ENCODE peak calls at places on chromosome X, in ten cellular contexts. B, K, U, O, E, G, L, D, H and Z are unnamed samples.

GRCh38 chrX:153935326-153935851 is 552 bp upstream of the NAA10 start:
- DNase-seq in B (no peak), K (no peak), U (no peak), O (no peak), E (no peak), G (no peak), L (no peak), D (no peak), H (no peak), Z (no peak)

GRCh38 chrX:38577738-38578137 is 16.4 kb downstream of the TSPAN7 start:
- DNase-seq in B (no peak), K (no peak), U (no peak), O (no peak), E (no peak), G (no peak), L (no peak), D (no peak), H (no peak), Z (no peak)

GRCh38 chrX:138748480-138748879 is 37.0 kb upstream of the FGF13 start:
- DNase-seq in B (no peak), K (no peak), U (peak), O (no peak), E (no peak), G (no peak), L (peak), D (peak), H (no peak), Z (no peak)

GRCh38 chrX:106036716-106037115 is 1.8 kb downstream of the SERPINA7 start:
- DNase-seq in B (no peak), K (no peak), U (no peak), O (no peak), E (no peak), G (no peak), L (no peak), D (no peak), H (no peak), Z (no peak)

GRCh38 chrX:16160729-16161128 is 6.6 kb upstream of the MAGEB17 start:
- DNase-seq in B (peak), K (no peak), U (peak), O (no peak), E (no peak), G (no peak), L (no peak), D (peak), H (no peak), Z (no peak)

GRCh38 chrX:154660506-154660905 is 7.1 kb upstream of the CTAG2 start:
- DNase-seq in B (no peak), K (no peak), U (no peak), O (no peak), E (no peak), G (no peak), L (no peak), D (no peak), H (no peak), Z (no peak)

GRCh38 chrX:16445166-16445752 is 204.7 kb upstream of the S100G start:
- DNase-seq in B (no peak), K (peak), U (peak), O (no peak), E (no peak), G (peak), L (peak), D (peak), H (no peak), Z (peak)

GRCh38 chrX:130091976-130092522 is 18.2 kb downstream of the ELF4 start:
- DNase-seq in B (no peak), K (peak), U (no peak), O (peak), E (no peak), G (no peak), L (peak), D (no peak), H (peak), Z (no peak)

GRCh38 chrX:66680451-66680850 is 41.6 kb upstream of the EDA2R start:
- DNase-seq in B (no peak), K (no peak), U (peak), O (no peak), E (no peak), G (no peak), L (no peak), D (peak), H (no peak), Z (no peak)

GRCh38 chrX:131081772-131082755 is 23.9 kb downstream of the ARHGAP36 start:
- DNase-seq in B (no peak), K (no peak), U (no peak), O (no peak), E (no peak), G (no peak), L (no peak), D (no peak), H (no peak), Z (no peak)

GRCh38 chrX:101749436-101749835 is 89.8 kb upstream of the ARMCX2 start:
- DNase-seq in B (no peak), K (no peak), U (peak), O (no peak), E (no peak), G (no peak), L (no peak), D (peak), H (no peak), Z (no peak)

GRCh38 chrX:33339219-33339618 is 127.9 kb upstream of the DMD start:
- DNase-seq in B (no peak), K (no peak), U (no peak), O (no peak), E (no peak), G (no peak), L (no peak), D (peak), H (no peak), Z (no peak)

GRCh38 chrX:42466706-42467105 is 311.3 kb downstream of the PPP1R2C start:
- DNase-seq in B (no peak), K (no peak), U (no peak), O (no peak), E (no peak), G (no peak), L (no peak), D (peak), H (no peak), Z (no peak)

GRCh38 chrX:11341274-11342256 is 48.4 kb downstream of the AMELX start:
- DNase-seq in B (peak), K (no peak), U (peak), O (peak), E (no peak), G (peak), L (peak), D (peak), H (peak), Z (peak)

GRCh38 chrX:44974462-44974861 is 101.5 kb downstream of the KDM6A start:
- DNase-seq in B (no peak), K (no peak), U (peak), O (no peak), E (no peak), G (no peak), L (no peak), D (peak), H (no peak), Z (no peak)

GRCh38 chrX:41909068-41909467 is 14.3 kb downstream of the CASK start:
- DNase-seq in B (no peak), K (no peak), U (no peak), O (no peak), E (no peak), G (no peak), L (no peak), D (no peak), H (no peak), Z (no peak)

GRCh38 chrX:129612396-129612795 is 42.4 kb downstream of the APLN start:
- DNase-seq in B (no peak), K (no peak), U (no peak), O (no peak), E (no peak), G (no peak), L (no peak), D (no peak), H (no peak), Z (no peak)

GRCh38 chrX:53682885-53683555 is 3.5 kb downstream of the HUWE1 start:
- DNase-seq in B (no peak), K (peak), U (peak), O (no peak), E (no peak), G (no peak), L (peak), D (peak), H (no peak), Z (peak)

GRCh38 chrX:120450163-120450562 is 18.9 kb downstream of the LAMP2 start:
- DNase-seq in B (no peak), K (no peak), U (no peak), O (no peak), E (no peak), G (no peak), L (no peak), D (no peak), H (no peak), Z (no peak)

GRCh38 chrX:120446503-120446902 is 22.6 kb downstream of the LAMP2 start:
- DNase-seq in B (no peak), K (no peak), U (peak), O (no peak), E (no peak), G (no peak), L (no peak), D (peak), H (no peak), Z (no peak)

GRCh38 chrX:120453985-120454384 is 15.1 kb downstream of the LAMP2 start:
- DNase-seq in B (no peak), K (no peak), U (no peak), O (no peak), E (no peak), G (no peak), L (no peak), D (peak), H (no peak), Z (no peak)

GRCh38 chrX:120456973-120457372 is 12.1 kb downstream of the LAMP2 start:
- DNase-seq in B (no peak), K (no peak), U (peak), O (no peak), E (no peak), G (no peak), L (peak), D (peak), H (no peak), Z (no peak)

DNA sequence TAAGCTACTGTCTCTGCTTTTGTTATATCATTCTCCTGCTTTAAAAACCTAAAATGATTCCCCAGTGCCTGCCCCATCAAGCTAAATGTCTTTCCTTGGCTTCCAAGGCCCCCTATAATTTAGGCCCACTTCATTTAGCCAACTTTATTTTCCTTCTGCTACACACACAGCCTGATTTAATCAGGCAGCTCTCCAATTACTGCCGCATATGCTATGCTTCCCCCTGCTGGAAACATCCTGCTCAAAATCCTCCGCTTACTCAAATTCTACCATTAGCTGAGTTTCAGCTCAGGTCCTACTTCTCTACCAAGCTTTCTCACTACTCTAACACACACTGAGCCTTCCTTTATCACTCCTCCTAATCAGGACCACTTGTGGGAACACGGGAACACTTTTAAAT is 17.0 kb downstream of the LAMP2 start:
- DNase-seq in B (no peak), K (no peak), U (peak), O (no peak), E (no peak), G (no peak), L (peak), D (peak), H (no peak), Z (no peak)
- TF ChIP-seq CTCF in B (peak), K (no peak), U (peak), O (no peak), E (no peak), G (peak), L (no peak), D (peak), H (no peak), Z (peak)

DNA sequence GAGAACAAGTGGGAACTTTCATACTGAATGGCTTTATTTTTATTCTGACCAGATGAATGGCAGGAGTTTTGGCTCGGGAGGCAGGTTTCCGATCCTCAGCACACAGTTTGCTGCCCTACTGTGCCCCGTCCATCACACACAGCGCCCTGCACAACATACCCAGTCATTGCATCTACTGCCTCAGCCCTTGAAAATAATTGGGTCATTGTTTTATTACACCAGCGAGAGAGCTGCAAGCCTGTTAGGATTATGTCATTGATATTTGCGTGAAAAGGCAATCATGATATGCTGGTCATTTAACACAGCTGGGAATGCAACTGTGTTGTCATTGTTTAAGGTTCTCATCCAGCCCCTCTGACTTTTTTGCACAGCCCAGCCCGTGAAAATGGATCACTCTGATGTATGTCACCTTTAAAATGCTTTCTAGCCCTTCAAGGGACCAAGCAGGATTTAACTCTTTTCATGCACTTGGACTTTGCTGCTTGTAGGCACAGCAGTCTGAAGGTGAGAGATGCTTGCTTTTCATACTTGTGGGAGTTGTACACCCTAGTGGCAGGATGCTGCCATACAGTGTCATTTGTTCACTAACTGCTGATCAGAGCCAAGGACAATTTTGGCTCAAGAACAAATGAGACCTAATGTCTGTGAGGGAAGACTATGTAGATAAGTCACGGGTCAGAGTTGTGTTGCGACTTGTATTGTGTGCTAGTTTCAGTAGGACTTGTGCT is 62.3 kb downstream of the RTL9 start:
- DNase-seq in B (no peak), K (peak), U (no peak), O (no peak), E (no peak), G (no peak), L (no peak), D (peak), H (no peak), Z (no peak)
- TF ChIP-seq CTCF in B (peak), K (peak), U (peak), O (no peak), E (no peak), G (peak), L (no peak), D (peak), H (no peak), Z (no peak)

GRCh38 chrX:71147496-71148277 is 3.0 kb downstream of the NLGN3 start:
- DNase-seq in B (no peak), K (no peak), U (no peak), O (no peak), E (no peak), G (no peak), L (peak), D (no peak), H (no peak), Z (no peak)
- TF ChIP-seq CTCF in B (no peak), K (no peak), U (no peak), O (no peak), E (no peak), G (no peak), L (no peak), D (no peak), H (no peak), Z (no peak)

GRCh38 chrX:50450324-50450723 is 20.3 kb downstream of the DGKK start:
- DNase-seq in B (no peak), K (no peak), U (no peak), O (no peak), E (no peak), G (no peak), L (no peak), D (no peak), H (no peak), Z (no peak)

GRCh38 chrX:50442426-50443116 is 28.1 kb downstream of the DGKK start:
- DNase-seq in B (no peak), K (no peak), U (no peak), O (no peak), E (no peak), G (no peak), L (no peak), D (no peak), H (no peak), Z (no peak)

GRCh38 chrX:50452782-50453181 is 17.8 kb downstream of the DGKK start:
- DNase-seq in B (no peak), K (no peak), U (no peak), O (no peak), E (no peak), G (no peak), L (no peak), D (no peak), H (no peak), Z (no peak)

GRCh38 chrX:50447535-50447934 is 23.1 kb downstream of the DGKK start:
- DNase-seq in B (no peak), K (no peak), U (no peak), O (no peak), E (no peak), G (no peak), L (no peak), D (no peak), H (no peak), Z (no peak)

DNA sequence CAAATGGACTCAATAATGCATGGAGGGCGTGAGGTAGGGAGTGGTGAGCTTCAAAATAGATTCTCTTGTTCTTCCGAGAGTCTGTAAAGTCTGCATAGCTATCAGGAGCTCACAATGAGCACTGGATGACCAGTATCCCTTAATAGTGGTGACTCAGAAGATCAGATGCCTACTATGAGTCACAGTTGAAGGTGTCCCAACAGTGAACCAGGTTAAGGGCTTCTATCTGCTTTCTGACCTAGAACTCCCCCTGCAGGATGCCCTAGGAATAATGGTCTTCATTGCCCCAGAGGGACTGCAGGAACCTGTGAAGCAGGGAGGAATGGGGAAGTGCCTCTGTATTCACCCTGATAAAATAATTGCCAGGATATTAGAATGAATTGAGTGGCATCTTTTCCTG is 22.1 kb downstream of the DGKK start:
- DNase-seq in B (peak), K (no peak), U (no peak), O (no peak), E (no peak), G (no peak), L (peak), D (peak), H (no peak), Z (no peak)
- TF ChIP-seq CTCF in B (peak), K (no peak), U (no peak), O (no peak), E (no peak), G (no peak), L (peak), D (peak), H (no peak), Z (no peak)

GRCh38 chrX:107485019-107485418 is 35.6 kb downstream of the FRMPD3 start:
- DNase-seq in B (no peak), K (no peak), U (peak), O (no peak), E (no peak), G (no peak), L (no peak), D (peak), H (no peak), Z (no peak)
- TF ChIP-seq CTCF in B (no peak), K (no peak), U (no peak), O (no peak), E (no peak), G (no peak), L (no peak), D (peak), H (no peak), Z (no peak)

GRCh38 chrX:40580537-40581332 is at the start of gene ATP6AP2:
- DNase-seq in B (peak), K (peak), U (peak), O (peak), E (peak), G (peak), L (peak), D (peak), H (peak), Z (peak)

GRCh38 chrX:40579139-40579538 is 1.6 kb upstream of the ATP6AP2 start:
- DNase-seq in B (no peak), K (no peak), U (no peak), O (no peak), E (no peak), G (no peak), L (peak), D (no peak), H (no peak), Z (no peak)

GRCh38 chrX:40579880-40580536 is 762 bp upstream of the ATP6AP2 start:
- DNase-seq in B (no peak), K (no peak), U (peak), O (no peak), E (no peak), G (no peak), L (peak), D (no peak), H (no peak), Z (no peak)

GRCh38 chrX:40578039-40578438 is 2.7 kb upstream of the ATP6AP2 start:
- DNase-seq in B (no peak), K (no peak), U (no peak), O (no peak), E (no peak), G (no peak), L (peak), D (no peak), H (no peak), Z (no peak)

DNA sequence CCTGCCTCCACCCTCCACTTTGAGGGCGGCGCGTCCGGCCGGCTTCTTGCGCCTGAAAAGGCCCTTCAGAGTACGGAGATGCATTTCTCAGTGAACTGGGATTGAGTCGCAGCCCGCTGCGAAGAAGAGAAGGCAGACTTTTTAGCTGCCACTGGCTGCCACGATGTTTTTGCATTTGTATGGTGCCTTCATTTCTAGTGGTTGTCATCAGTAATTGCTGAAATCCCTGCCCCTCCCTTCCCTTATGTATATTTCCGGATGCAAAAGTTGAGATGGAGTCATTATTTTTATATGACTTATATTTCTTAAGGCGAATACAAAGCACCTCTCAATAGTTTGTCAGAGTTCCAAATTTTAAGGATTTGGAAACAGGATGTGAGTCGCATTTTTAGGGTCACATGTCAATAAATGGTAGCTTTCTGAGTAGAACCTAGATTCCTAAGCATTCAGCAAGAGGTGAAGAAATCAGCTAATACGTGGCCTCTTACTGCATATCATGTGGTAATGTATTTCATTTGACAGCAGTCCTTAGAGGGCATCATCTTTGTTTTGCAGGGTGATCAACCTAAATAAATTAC is 652 bp downstream of the ATP6AP2 start:
- DNase-seq in B (no peak), K (no peak), U (peak), O (no peak), E (no peak), G (no peak), L (peak), D (peak), H (no peak), Z (no peak)
- TF ChIP-seq CTCF in B (no peak), K (no peak), U (no peak), O (no peak), E (no peak), G (no peak), L (no peak), D (no peak), H (no peak), Z (no peak)

DNA sequence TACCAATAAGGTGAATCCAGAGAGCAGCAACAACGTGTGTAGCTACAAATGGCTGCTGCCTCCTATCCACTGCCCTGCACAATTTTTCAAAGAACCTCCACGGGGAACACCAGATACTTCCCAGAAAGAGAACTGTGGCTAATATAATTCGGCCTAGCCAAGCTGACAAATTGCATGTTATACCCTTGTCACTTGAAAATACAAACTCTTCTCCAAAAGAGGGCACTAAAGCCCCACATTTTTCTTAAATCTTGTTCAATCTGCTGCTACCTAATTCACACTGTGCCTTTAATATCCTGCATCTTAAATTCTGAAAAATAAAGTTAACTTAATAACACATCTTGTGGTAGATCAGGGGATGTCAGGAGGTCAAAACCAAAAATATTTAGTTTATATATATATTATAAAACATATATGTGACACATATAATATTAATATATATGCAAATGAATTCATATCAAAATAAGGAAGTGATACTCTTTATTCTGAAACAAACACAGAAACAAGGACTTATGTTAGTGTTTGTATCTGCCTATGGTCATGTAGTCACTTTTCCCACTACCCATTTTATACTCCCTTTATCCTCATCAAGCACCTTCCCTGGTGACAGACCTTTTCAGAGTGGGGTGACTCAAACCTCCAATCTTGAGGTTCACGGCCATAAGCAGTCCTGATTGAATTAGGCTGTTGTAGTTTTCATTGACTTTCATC is 24.1 kb downstream of the CT45A1 start:
- DNase-seq in B (no peak), K (no peak), U (no peak), O (no peak), E (no peak), G (no peak), L (no peak), D (peak), H (no peak), Z (no peak)
- TF ChIP-seq CTCF in B (no peak), K (no peak), U (no peak), O (no peak), E (no peak), G (no peak), L (no peak), D (no peak), H (no peak), Z (no peak)

GRCh38 chrX:83845397-83845796 is 15.5 kb upstream of the CYLC1 start:
- DNase-seq in B (no peak), K (peak), U (peak), O (no peak), E (no peak), G (peak), L (peak), D (peak), H (no peak), Z (no peak)
- TF ChIP-seq CTCF in B (peak), K (peak), U (peak), O (peak), E (no peak), G (peak), L (peak), D (peak), H (peak), Z (peak)